ENCODE peak calls at places on chromosomes 1 and 21, in eight cellular contexts. One of them, this sample, is unnamed.

GRCh38 chr1:20643080-20643479 is 9.8 kb downstream of the PINK1 start:
- DNase-seq in body of pancreas: no peak
- DNase-seq in neural progenitor cell: no peak
- DNase-seq in left ventricle myocardium inferior: no peak
- DNase-seq in dorsolateral prefrontal cortex: no peak
- DNase-seq in Jurkat, Clone E6-1: no peak
- DNase-seq in naive thymus-derived CD4-positive, alpha-beta T cell: no peak
- DNase-seq in adrenal gland: no peak
- DNase-seq in this sample: no peak

GRCh38 chr1:44557756-44558155 is 116.5 kb downstream of the TMEM53 start:
- DNase-seq in body of pancreas: no peak
- DNase-seq in neural progenitor cell: no peak
- DNase-seq in left ventricle myocardium inferior: no peak
- DNase-seq in dorsolateral prefrontal cortex: no peak
- DNase-seq in Jurkat, Clone E6-1: no peak
- DNase-seq in naive thymus-derived CD4-positive, alpha-beta T cell: no peak
- DNase-seq in adrenal gland: no peak
- DNase-seq in this sample: peak

GRCh38 chr1:221565718-221566117 is 176.2 kb downstream of the DUSP10 start:
- DNase-seq in body of pancreas: no peak
- DNase-seq in neural progenitor cell: no peak
- DNase-seq in left ventricle myocardium inferior: no peak
- DNase-seq in dorsolateral prefrontal cortex: no peak
- DNase-seq in Jurkat, Clone E6-1: no peak
- DNase-seq in naive thymus-derived CD4-positive, alpha-beta T cell: no peak
- DNase-seq in adrenal gland: no peak
- DNase-seq in this sample: no peak

GRCh38 chr1:57424231-57425027 is 569 bp upstream of the DAB1 start:
- DNase-seq in body of pancreas: peak
- DNase-seq in neural progenitor cell: peak
- DNase-seq in left ventricle myocardium inferior: peak
- DNase-seq in dorsolateral prefrontal cortex: peak
- DNase-seq in Jurkat, Clone E6-1: no peak
- DNase-seq in naive thymus-derived CD4-positive, alpha-beta T cell: no peak
- DNase-seq in adrenal gland: no peak
- DNase-seq in this sample: no peak

GRCh38 chr1:77197351-77197750 is 21.9 kb downstream of the PIGK start:
- DNase-seq in body of pancreas: no peak
- DNase-seq in neural progenitor cell: no peak
- DNase-seq in left ventricle myocardium inferior: no peak
- DNase-seq in dorsolateral prefrontal cortex: no peak
- DNase-seq in Jurkat, Clone E6-1: no peak
- DNase-seq in naive thymus-derived CD4-positive, alpha-beta T cell: no peak
- DNase-seq in adrenal gland: no peak
- DNase-seq in this sample: no peak

GRCh38 chr21:38402795-38403194 is 95.5 kb downstream of the ERG start:
- DNase-seq in body of pancreas: no peak
- DNase-seq in neural progenitor cell: no peak
- DNase-seq in left ventricle myocardium inferior: no peak
- DNase-seq in dorsolateral prefrontal cortex: no peak
- DNase-seq in Jurkat, Clone E6-1: no peak
- DNase-seq in naive thymus-derived CD4-positive, alpha-beta T cell: no peak
- DNase-seq in adrenal gland: no peak
- DNase-seq in this sample: no peak

GRCh38 chr1:31609512-31609911 is 8.0 kb upstream of the HCRTR1 start:
- DNase-seq in body of pancreas: no peak
- DNase-seq in neural progenitor cell: no peak
- DNase-seq in left ventricle myocardium inferior: no peak
- DNase-seq in dorsolateral prefrontal cortex: no peak
- DNase-seq in Jurkat, Clone E6-1: no peak
- DNase-seq in naive thymus-derived CD4-positive, alpha-beta T cell: no peak
- DNase-seq in adrenal gland: no peak
- DNase-seq in this sample: no peak

GRCh38 chr1:223872308-223872878 is 26.6 kb upstream of the TP53BP2 start:
- DNase-seq in body of pancreas: no peak
- DNase-seq in neural progenitor cell: peak
- DNase-seq in left ventricle myocardium inferior: no peak
- DNase-seq in dorsolateral prefrontal cortex: no peak
- DNase-seq in Jurkat, Clone E6-1: no peak
- DNase-seq in naive thymus-derived CD4-positive, alpha-beta T cell: no peak
- DNase-seq in adrenal gland: no peak
- DNase-seq in this sample: no peak

GRCh38 chr1:239786464-239786863 is 305.2 kb upstream of the FMN2 start:
- DNase-seq in body of pancreas: no peak
- DNase-seq in neural progenitor cell: peak
- DNase-seq in left ventricle myocardium inferior: no peak
- DNase-seq in dorsolateral prefrontal cortex: no peak
- DNase-seq in Jurkat, Clone E6-1: no peak
- DNase-seq in naive thymus-derived CD4-positive, alpha-beta T cell: no peak
- DNase-seq in adrenal gland: no peak
- DNase-seq in this sample: no peak

GRCh38 chr1:46596036-46596435 is 8.0 kb downstream of the MKNK1 start:
- DNase-seq in body of pancreas: no peak
- DNase-seq in neural progenitor cell: no peak
- DNase-seq in left ventricle myocardium inferior: no peak
- DNase-seq in dorsolateral prefrontal cortex: no peak
- DNase-seq in Jurkat, Clone E6-1: no peak
- DNase-seq in naive thymus-derived CD4-positive, alpha-beta T cell: no peak
- DNase-seq in adrenal gland: no peak
- DNase-seq in this sample: no peak

GRCh38 chr1:167157101-167157500 is 63.2 kb downstream of the STYXL2 start:
- DNase-seq in body of pancreas: no peak
- DNase-seq in neural progenitor cell: no peak
- DNase-seq in left ventricle myocardium inferior: no peak
- DNase-seq in dorsolateral prefrontal cortex: no peak
- DNase-seq in Jurkat, Clone E6-1: no peak
- DNase-seq in naive thymus-derived CD4-positive, alpha-beta T cell: no peak
- DNase-seq in adrenal gland: no peak
- DNase-seq in this sample: no peak

GRCh38 chr1:173406783-173407230 is 70.3 kb upstream of the PRDX6 start:
- DNase-seq in body of pancreas: no peak
- DNase-seq in neural progenitor cell: no peak
- DNase-seq in left ventricle myocardium inferior: no peak
- DNase-seq in dorsolateral prefrontal cortex: no peak
- DNase-seq in Jurkat, Clone E6-1: no peak
- DNase-seq in naive thymus-derived CD4-positive, alpha-beta T cell: no peak
- DNase-seq in adrenal gland: no peak
- DNase-seq in this sample: no peak

GRCh38 chr1:18922848-18923475 is 20.6 kb upstream of the ALDH4A1 start:
- DNase-seq in body of pancreas: no peak
- DNase-seq in neural progenitor cell: no peak
- DNase-seq in left ventricle myocardium inferior: no peak
- DNase-seq in dorsolateral prefrontal cortex: no peak
- DNase-seq in Jurkat, Clone E6-1: no peak
- DNase-seq in naive thymus-derived CD4-positive, alpha-beta T cell: no peak
- DNase-seq in adrenal gland: no peak
- DNase-seq in this sample: no peak

GRCh38 chr21:33691945-33692594 is 49.8 kb downstream of the ITSN1 start:
- DNase-seq in body of pancreas: no peak
- DNase-seq in neural progenitor cell: no peak
- DNase-seq in left ventricle myocardium inferior: no peak
- DNase-seq in dorsolateral prefrontal cortex: no peak
- DNase-seq in Jurkat, Clone E6-1: no peak
- DNase-seq in naive thymus-derived CD4-positive, alpha-beta T cell: no peak
- DNase-seq in adrenal gland: no peak
- DNase-seq in this sample: no peak

GRCh38 chr1:86757272-86757984 is 53.1 kb downstream of the SH3GLB1 start:
- DNase-seq in body of pancreas: no peak
- DNase-seq in neural progenitor cell: no peak
- DNase-seq in left ventricle myocardium inferior: no peak
- DNase-seq in dorsolateral prefrontal cortex: no peak
- DNase-seq in Jurkat, Clone E6-1: no peak
- DNase-seq in naive thymus-derived CD4-positive, alpha-beta T cell: no peak
- DNase-seq in adrenal gland: no peak
- DNase-seq in this sample: peak

GRCh38 chr1:53165408-53165961 is 23.0 kb upstream of the SLC1A7 start:
- DNase-seq in body of pancreas: no peak
- DNase-seq in neural progenitor cell: no peak
- DNase-seq in left ventricle myocardium inferior: no peak
- DNase-seq in dorsolateral prefrontal cortex: no peak
- DNase-seq in Jurkat, Clone E6-1: no peak
- DNase-seq in naive thymus-derived CD4-positive, alpha-beta T cell: no peak
- DNase-seq in adrenal gland: no peak
- DNase-seq in this sample: no peak

GRCh38 chr1:59699227-59699847 is 115.4 kb upstream of the HOOK1 start:
- DNase-seq in body of pancreas: peak
- DNase-seq in neural progenitor cell: peak
- DNase-seq in left ventricle myocardium inferior: no peak
- DNase-seq in dorsolateral prefrontal cortex: no peak
- DNase-seq in Jurkat, Clone E6-1: peak
- DNase-seq in naive thymus-derived CD4-positive, alpha-beta T cell: peak
- DNase-seq in adrenal gland: no peak
- DNase-seq in this sample: no peak

GRCh38 chr1:150808851-150809250 is 791 bp upstream of the CTSK start:
- DNase-seq in body of pancreas: no peak
- DNase-seq in neural progenitor cell: no peak
- DNase-seq in left ventricle myocardium inferior: no peak
- DNase-seq in dorsolateral prefrontal cortex: no peak
- DNase-seq in Jurkat, Clone E6-1: no peak
- DNase-seq in naive thymus-derived CD4-positive, alpha-beta T cell: no peak
- DNase-seq in adrenal gland: no peak
- DNase-seq in this sample: no peak
- H3K4me3 ChIP-seq in body of pancreas: no peak
- H3K4me3 ChIP-seq in neural progenitor cell: no peak
- H3K4me3 ChIP-seq in left ventricle myocardium inferior: no peak
- H3K4me3 ChIP-seq in dorsolateral prefrontal cortex: no peak
- H3K4me3 ChIP-seq in Jurkat, Clone E6-1: no peak
- H3K4me3 ChIP-seq in naive thymus-derived CD4-positive, alpha-beta T cell: no peak
- H3K4me3 ChIP-seq in adrenal gland: no peak
- H3K4me3 ChIP-seq in this sample: no peak

DNA sequence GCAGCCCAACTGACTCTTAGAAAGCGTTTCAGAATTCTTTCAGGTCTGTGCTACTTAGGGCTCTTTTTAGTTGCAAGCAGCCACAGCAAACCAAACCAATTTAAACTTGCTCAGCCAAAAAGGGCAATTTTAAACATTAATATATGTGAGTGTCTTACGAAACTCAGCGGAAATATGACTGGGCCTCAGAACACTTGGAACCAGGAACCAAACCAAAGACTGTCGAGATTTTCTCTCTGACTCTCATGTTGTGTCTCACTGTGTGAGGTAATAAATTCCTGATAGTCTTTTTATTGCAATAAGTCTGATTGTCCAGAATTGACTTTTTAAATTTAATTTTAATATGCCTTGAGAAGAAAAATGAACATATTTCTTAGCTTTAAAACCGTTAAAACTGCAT is 122.3 kb downstream of the SYF2 start:
- DNase-seq in body of pancreas: no peak
- DNase-seq in neural progenitor cell: no peak
- DNase-seq in left ventricle myocardium inferior: no peak
- DNase-seq in dorsolateral prefrontal cortex: no peak
- DNase-seq in Jurkat, Clone E6-1: no peak
- DNase-seq in naive thymus-derived CD4-positive, alpha-beta T cell: no peak
- DNase-seq in adrenal gland: no peak
- DNase-seq in this sample: no peak
- H3K4me3 ChIP-seq in body of pancreas: no peak
- H3K4me3 ChIP-seq in neural progenitor cell: no peak
- H3K4me3 ChIP-seq in left ventricle myocardium inferior: no peak
- H3K4me3 ChIP-seq in dorsolateral prefrontal cortex: no peak
- H3K4me3 ChIP-seq in Jurkat, Clone E6-1: no peak
- H3K4me3 ChIP-seq in naive thymus-derived CD4-positive, alpha-beta T cell: no peak
- H3K4me3 ChIP-seq in adrenal gland: no peak
- H3K4me3 ChIP-seq in this sample: no peak

GRCh38 chr1:66335125-66335524 is 198.8 kb upstream of the SGIP1 start:
- DNase-seq in body of pancreas: no peak
- DNase-seq in neural progenitor cell: no peak
- DNase-seq in left ventricle myocardium inferior: no peak
- DNase-seq in dorsolateral prefrontal cortex: no peak
- DNase-seq in Jurkat, Clone E6-1: no peak
- DNase-seq in naive thymus-derived CD4-positive, alpha-beta T cell: no peak
- DNase-seq in adrenal gland: no peak
- DNase-seq in this sample: no peak

GRCh38 chr1:66335859-66336640 is 197.9 kb upstream of the SGIP1 start:
- DNase-seq in body of pancreas: peak
- DNase-seq in neural progenitor cell: no peak
- DNase-seq in left ventricle myocardium inferior: peak
- DNase-seq in dorsolateral prefrontal cortex: peak
- DNase-seq in Jurkat, Clone E6-1: no peak
- DNase-seq in naive thymus-derived CD4-positive, alpha-beta T cell: peak
- DNase-seq in adrenal gland: peak
- DNase-seq in this sample: peak

GRCh38 chr1:66336641-66336991 is 197.3 kb upstream of the SGIP1 start:
- DNase-seq in body of pancreas: no peak
- DNase-seq in neural progenitor cell: no peak
- DNase-seq in left ventricle myocardium inferior: no peak
- DNase-seq in dorsolateral prefrontal cortex: no peak
- DNase-seq in Jurkat, Clone E6-1: no peak
- DNase-seq in naive thymus-derived CD4-positive, alpha-beta T cell: no peak
- DNase-seq in adrenal gland: no peak
- DNase-seq in this sample: no peak

GRCh38 chr1:66339944-66340343 is 194.0 kb upstream of the SGIP1 start:
- DNase-seq in body of pancreas: no peak
- DNase-seq in neural progenitor cell: no peak
- DNase-seq in left ventricle myocardium inferior: no peak
- DNase-seq in dorsolateral prefrontal cortex: no peak
- DNase-seq in Jurkat, Clone E6-1: no peak
- DNase-seq in naive thymus-derived CD4-positive, alpha-beta T cell: peak
- DNase-seq in adrenal gland: no peak
- DNase-seq in this sample: no peak

GRCh38 chr1:66337249-66337648 is 196.7 kb upstream of the SGIP1 start:
- DNase-seq in body of pancreas: no peak
- DNase-seq in neural progenitor cell: no peak
- DNase-seq in left ventricle myocardium inferior: no peak
- DNase-seq in dorsolateral prefrontal cortex: no peak
- DNase-seq in Jurkat, Clone E6-1: no peak
- DNase-seq in naive thymus-derived CD4-positive, alpha-beta T cell: no peak
- DNase-seq in adrenal gland: no peak
- DNase-seq in this sample: no peak
- H3K4me3 ChIP-seq in body of pancreas: no peak
- H3K4me3 ChIP-seq in neural progenitor cell: no peak
- H3K4me3 ChIP-seq in left ventricle myocardium inferior: no peak
- H3K4me3 ChIP-seq in dorsolateral prefrontal cortex: no peak
- H3K4me3 ChIP-seq in Jurkat, Clone E6-1: no peak
- H3K4me3 ChIP-seq in naive thymus-derived CD4-positive, alpha-beta T cell: peak
- H3K4me3 ChIP-seq in adrenal gland: no peak
- H3K4me3 ChIP-seq in this sample: no peak

GRCh38 chr1:61094677-61095076 is 12.3 kb downstream of the NFIA start:
- DNase-seq in body of pancreas: no peak
- DNase-seq in neural progenitor cell: no peak
- DNase-seq in left ventricle myocardium inferior: no peak
- DNase-seq in dorsolateral prefrontal cortex: no peak
- DNase-seq in Jurkat, Clone E6-1: no peak
- DNase-seq in naive thymus-derived CD4-positive, alpha-beta T cell: no peak
- DNase-seq in adrenal gland: no peak
- DNase-seq in this sample: no peak

GRCh38 chr1:61092643-61093042 is 10.3 kb downstream of the NFIA start:
- DNase-seq in body of pancreas: no peak
- DNase-seq in neural progenitor cell: no peak
- DNase-seq in left ventricle myocardium inferior: no peak
- DNase-seq in dorsolateral prefrontal cortex: no peak
- DNase-seq in Jurkat, Clone E6-1: no peak
- DNase-seq in naive thymus-derived CD4-positive, alpha-beta T cell: no peak
- DNase-seq in adrenal gland: no peak
- DNase-seq in this sample: no peak

GRCh38 chr1:61091455-61091854 is 9.1 kb downstream of the NFIA start:
- DNase-seq in body of pancreas: no peak
- DNase-seq in neural progenitor cell: peak
- DNase-seq in left ventricle myocardium inferior: no peak
- DNase-seq in dorsolateral prefrontal cortex: no peak
- DNase-seq in Jurkat, Clone E6-1: no peak
- DNase-seq in naive thymus-derived CD4-positive, alpha-beta T cell: no peak
- DNase-seq in adrenal gland: no peak
- DNase-seq in this sample: no peak

GRCh38 chr1:61095127-61095812 is 12.9 kb downstream of the NFIA start:
- DNase-seq in body of pancreas: no peak
- DNase-seq in neural progenitor cell: no peak
- DNase-seq in left ventricle myocardium inferior: no peak
- DNase-seq in dorsolateral prefrontal cortex: no peak
- DNase-seq in Jurkat, Clone E6-1: no peak
- DNase-seq in naive thymus-derived CD4-positive, alpha-beta T cell: no peak
- DNase-seq in adrenal gland: no peak
- DNase-seq in this sample: no peak

GRCh38 chr1:61093525-61094137 is 11.3 kb downstream of the NFIA start:
- DNase-seq in body of pancreas: no peak
- DNase-seq in neural progenitor cell: peak
- DNase-seq in left ventricle myocardium inferior: no peak
- DNase-seq in dorsolateral prefrontal cortex: no peak
- DNase-seq in Jurkat, Clone E6-1: no peak
- DNase-seq in naive thymus-derived CD4-positive, alpha-beta T cell: no peak
- DNase-seq in adrenal gland: no peak
- DNase-seq in this sample: no peak
- H3K4me3 ChIP-seq in body of pancreas: no peak
- H3K4me3 ChIP-seq in neural progenitor cell: no peak
- H3K4me3 ChIP-seq in left ventricle myocardium inferior: peak
- H3K4me3 ChIP-seq in dorsolateral prefrontal cortex: no peak
- H3K4me3 ChIP-seq in Jurkat, Clone E6-1: no peak
- H3K4me3 ChIP-seq in naive thymus-derived CD4-positive, alpha-beta T cell: no peak
- H3K4me3 ChIP-seq in adrenal gland: no peak
- H3K4me3 ChIP-seq in this sample: no peak